ENCODE peak calls at places on chromosomes 12 and 14, in four cellular contexts. One of them, this sample, is unnamed.

GRCh38 chr12:130872179-130873096 is 572 bp downstream of the RAN start:
- DNase-seq in AG04450: no peak
- DNase-seq in RWPE1: peak; percentile 20
- DNase-seq in astrocyte of the spinal cord: peak; percentile 13
- DNase-seq in this sample: peak; percentile 28

GRCh38 chr14:75372260-75372659 is 55.6 kb upstream of the JDP2 start:
- DNase-seq in AG04450: no peak
- DNase-seq in RWPE1: no peak
- DNase-seq in astrocyte of the spinal cord: no peak
- DNase-seq in this sample: no peak

GRCh38 chr14:88547386-88547780 is 7.4 kb downstream of the PTPN21 start:
- DNase-seq in AG04450: no peak
- DNase-seq in RWPE1: no peak
- DNase-seq in astrocyte of the spinal cord: no peak
- DNase-seq in this sample: no peak

GRCh38 chr12:11639463-11639862 is 10.0 kb upstream of the ETV6 start:
- DNase-seq in AG04450: no peak
- DNase-seq in RWPE1: no peak
- DNase-seq in astrocyte of the spinal cord: no peak
- DNase-seq in this sample: no peak

GRCh38 chr12:52522346-52523011 is 2.3 kb upstream of the KRT5 start:
- DNase-seq in AG04450: no peak
- DNase-seq in RWPE1: peak; percentile 63
- DNase-seq in astrocyte of the spinal cord: no peak
- DNase-seq in this sample: peak; percentile 32

GRCh38 chr12:59084758-59085383 is 164.6 kb upstream of the LRIG3 start:
- DNase-seq in AG04450: peak; percentile 36
- DNase-seq in RWPE1: no peak
- DNase-seq in astrocyte of the spinal cord: peak; percentile 93
- DNase-seq in this sample: peak; percentile 22

GRCh38 chr14:51566831-51567582 is 84.7 kb upstream of the FRMD6 start:
- DNase-seq in AG04450: no peak
- DNase-seq in RWPE1: no peak
- DNase-seq in astrocyte of the spinal cord: no peak
- DNase-seq in this sample: no peak

GRCh38 chr12:62693291-62694040 is 226.8 kb downstream of the MON2 start:
- DNase-seq in AG04450: no peak
- DNase-seq in RWPE1: no peak
- DNase-seq in astrocyte of the spinal cord: no peak
- DNase-seq in this sample: peak; percentile 45

GRCh38 chr12:2324375-2324774 is 271.6 kb downstream of the CACNA1C start:
- DNase-seq in AG04450: no peak
- DNase-seq in RWPE1: no peak
- DNase-seq in astrocyte of the spinal cord: no peak
- DNase-seq in this sample: no peak

GRCh38 chr12:109443794-109444193 is 33.3 kb downstream of the KCTD10 start:
- DNase-seq in AG04450: no peak
- DNase-seq in RWPE1: no peak
- DNase-seq in astrocyte of the spinal cord: no peak
- DNase-seq in this sample: no peak

GRCh38 chr12:127191124-127191523 is 1075.8 kb upstream of the TMEM132C start:
- DNase-seq in AG04450: peak; percentile 29
- DNase-seq in RWPE1: peak; percentile 40
- DNase-seq in astrocyte of the spinal cord: peak; percentile 44
- DNase-seq in this sample: peak; percentile 11

GRCh38 chr14:90721619-90722305 is 94.5 kb downstream of the TTC7B start:
- DNase-seq in AG04450: no peak
- DNase-seq in RWPE1: peak; percentile 25
- DNase-seq in astrocyte of the spinal cord: peak; percentile 45
- DNase-seq in this sample: no peak

GRCh38 chr12:30531731-30532678 is 163.7 kb downstream of the IPO8 start:
- DNase-seq in AG04450: no peak
- DNase-seq in RWPE1: no peak
- DNase-seq in astrocyte of the spinal cord: no peak
- DNase-seq in this sample: no peak

GRCh38 chr12:8145754-8146415 is 10.9 kb upstream of the ZNF705A start:
- DNase-seq in AG04450: peak; percentile 37
- DNase-seq in RWPE1: no peak
- DNase-seq in astrocyte of the spinal cord: peak; percentile 95
- DNase-seq in this sample: peak; percentile 93

GRCh38 chr12:22971771-22972191 is 346.8 kb downstream of the ETNK1 start:
- DNase-seq in AG04450: no peak
- DNase-seq in RWPE1: no peak
- DNase-seq in astrocyte of the spinal cord: no peak
- DNase-seq in this sample: peak; percentile 26

GRCh38 chr12:46177020-46177419 is 91.8 kb downstream of the SLC38A1 start:
- DNase-seq in AG04450: no peak
- DNase-seq in RWPE1: no peak
- DNase-seq in astrocyte of the spinal cord: no peak
- DNase-seq in this sample: no peak

GRCh38 chr12:81797100-81797499 is 38.0 kb upstream of the PPFIA2 start:
- DNase-seq in AG04450: no peak
- DNase-seq in RWPE1: peak; percentile 7
- DNase-seq in astrocyte of the spinal cord: peak; percentile 25
- DNase-seq in this sample: peak; percentile 39

GRCh38 chr12:48979602-48980388 is 1.7 kb downstream of the WNT1 start:
- DNase-seq in AG04450: no peak
- DNase-seq in RWPE1: no peak
- DNase-seq in astrocyte of the spinal cord: no peak
- DNase-seq in this sample: no peak

GRCh38 chr12:99436584-99436983 is 211.0 kb upstream of the GARIN6 start:
- DNase-seq in AG04450: no peak
- DNase-seq in RWPE1: no peak
- DNase-seq in astrocyte of the spinal cord: no peak
- DNase-seq in this sample: no peak

GRCh38 chr12:91994208-91994797 is 151.3 kb downstream of the BTG1 start:
- DNase-seq in AG04450: no peak
- DNase-seq in RWPE1: no peak
- DNase-seq in astrocyte of the spinal cord: no peak
- DNase-seq in this sample: no peak

GRCh38 chr12:122166422-122167327 is 7.3 kb downstream of the IL31 start:
- DNase-seq in AG04450: no peak
- DNase-seq in RWPE1: no peak
- DNase-seq in astrocyte of the spinal cord: no peak
- DNase-seq in this sample: no peak

GRCh38 chr14:23057757-23058653 is 685 bp upstream of the CDH24 start:
- DNase-seq in AG04450: peak; percentile 45
- DNase-seq in RWPE1: peak; percentile 84
- DNase-seq in astrocyte of the spinal cord: peak; percentile 82
- DNase-seq in this sample: peak; percentile 87

GRCh38 chr12:53093777-53094393 is 3.6 kb upstream of the IGFBP6 start:
- DNase-seq in AG04450: no peak
- DNase-seq in RWPE1: no peak
- DNase-seq in astrocyte of the spinal cord: no peak
- DNase-seq in this sample: no peak

DNA sequence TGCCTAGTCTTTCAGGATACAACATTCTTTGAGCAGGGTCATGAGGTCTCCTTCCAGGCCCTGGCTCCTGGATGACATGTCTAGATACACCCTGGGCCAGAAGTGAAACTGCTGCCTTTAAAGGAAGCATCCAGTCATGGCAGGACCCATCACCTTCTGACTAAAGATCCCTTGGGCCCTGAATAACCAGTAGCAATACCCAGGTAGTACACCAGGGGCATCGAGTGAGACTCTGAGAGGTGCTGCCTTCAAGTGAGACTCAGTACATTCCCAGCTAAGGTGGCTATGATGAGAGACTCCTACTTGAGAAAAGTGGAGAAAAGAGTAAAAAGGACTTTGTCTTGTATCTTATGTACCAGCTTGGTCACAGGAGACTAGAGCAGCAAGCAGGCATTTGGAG is 23.5 kb downstream of the OR6C68 start:
- DNase-seq in AG04450: no peak
- DNase-seq in RWPE1: no peak
- DNase-seq in astrocyte of the spinal cord: no peak
- DNase-seq in this sample: no peak
- TF ChIP-seq CTCF in AG04450: no peak
- TF ChIP-seq CTCF in RWPE1: no peak
- TF ChIP-seq CTCF in astrocyte of the spinal cord: no peak
- TF ChIP-seq CTCF in this sample: no peak

GRCh38 chr12:31959701-31960391 is 631 bp downstream of the RESF1 start:
- DNase-seq in AG04450: peak; percentile 11
- DNase-seq in RWPE1: peak; percentile 52
- DNase-seq in astrocyte of the spinal cord: peak; percentile 78
- DNase-seq in this sample: peak; percentile 74
- TF ChIP-seq CTCF in AG04450: peak; percentile 18
- TF ChIP-seq CTCF in RWPE1: peak; percentile 24
- TF ChIP-seq CTCF in astrocyte of the spinal cord: no peak
- TF ChIP-seq CTCF in this sample: peak; percentile 6

GRCh38 chr14:73775339-73776193 is 61.4 kb upstream of the PNMA1 start:
- DNase-seq in AG04450: no peak
- DNase-seq in RWPE1: no peak
- DNase-seq in astrocyte of the spinal cord: no peak
- DNase-seq in this sample: no peak

GRCh38 chr14:73773441-73774243 is 59.5 kb upstream of the PNMA1 start:
- DNase-seq in AG04450: no peak
- DNase-seq in RWPE1: no peak
- DNase-seq in astrocyte of the spinal cord: no peak
- DNase-seq in this sample: no peak

GRCh38 chr14:73776194-73776537 is 62.0 kb upstream of the PNMA1 start:
- DNase-seq in AG04450: no peak
- DNase-seq in RWPE1: no peak
- DNase-seq in astrocyte of the spinal cord: no peak
- DNase-seq in this sample: no peak

GRCh38 chr14:73774671-73775070 is 60.5 kb upstream of the PNMA1 start:
- DNase-seq in AG04450: no peak
- DNase-seq in RWPE1: no peak
- DNase-seq in astrocyte of the spinal cord: no peak
- DNase-seq in this sample: no peak

GRCh38 chr14:73774244-73774575 is 60.0 kb upstream of the PNMA1 start:
- DNase-seq in AG04450: no peak
- DNase-seq in RWPE1: no peak
- DNase-seq in astrocyte of the spinal cord: no peak
- DNase-seq in this sample: no peak
- TF ChIP-seq CTCF in AG04450: no peak
- TF ChIP-seq CTCF in RWPE1: no peak
- TF ChIP-seq CTCF in astrocyte of the spinal cord: no peak
- TF ChIP-seq CTCF in this sample: no peak

GRCh38 chr12:115791331-115791730 is 486.2 kb downstream of the MED13L start:
- DNase-seq in AG04450: no peak
- DNase-seq in RWPE1: no peak
- DNase-seq in astrocyte of the spinal cord: no peak
- DNase-seq in this sample: no peak
- TF ChIP-seq CTCF in AG04450: no peak
- TF ChIP-seq CTCF in RWPE1: no peak
- TF ChIP-seq CTCF in astrocyte of the spinal cord: no peak
- TF ChIP-seq CTCF in this sample: no peak

GRCh38 chr12:67919406-67919805 is 69.8 kb upstream of the IFNG-AS1 start:
- DNase-seq in AG04450: no peak
- DNase-seq in RWPE1: peak; percentile 67
- DNase-seq in astrocyte of the spinal cord: peak; percentile 29
- DNase-seq in this sample: no peak
- TF ChIP-seq CTCF in AG04450: no peak
- TF ChIP-seq CTCF in RWPE1: no peak
- TF ChIP-seq CTCF in astrocyte of the spinal cord: no peak
- TF ChIP-seq CTCF in this sample: no peak

DNA sequence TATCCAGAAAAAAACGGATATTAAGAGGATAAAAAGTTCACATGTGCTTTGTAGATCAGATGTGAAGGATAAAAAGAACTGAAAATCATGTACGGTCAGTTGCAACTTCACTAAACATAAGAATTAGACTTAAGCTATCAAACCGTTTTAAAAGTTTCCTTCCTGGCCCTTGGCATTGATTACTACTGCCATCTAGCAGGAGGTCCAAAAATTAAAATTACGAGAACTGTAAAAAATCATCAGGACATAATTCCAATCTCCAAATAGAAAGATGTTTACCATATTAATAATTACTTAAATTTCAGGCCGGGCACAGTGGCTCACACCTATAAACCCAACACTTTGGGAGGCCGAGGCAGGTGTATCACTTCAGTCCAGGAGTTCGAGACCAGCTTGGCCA is 7.9 kb downstream of the WDR89 start:
- DNase-seq in AG04450: no peak
- DNase-seq in RWPE1: no peak
- DNase-seq in astrocyte of the spinal cord: no peak
- DNase-seq in this sample: no peak
- TF ChIP-seq CTCF in AG04450: peak; percentile 17
- TF ChIP-seq CTCF in RWPE1: no peak
- TF ChIP-seq CTCF in astrocyte of the spinal cord: peak; percentile 12
- TF ChIP-seq CTCF in this sample: peak; percentile 5

GRCh38 chr14:64745511-64746041 is 41.4 kb downstream of the PLEKHG3 start:
- DNase-seq in AG04450: no peak
- DNase-seq in RWPE1: no peak
- DNase-seq in astrocyte of the spinal cord: peak; percentile 32
- DNase-seq in this sample: peak; percentile 8
- TF ChIP-seq CTCF in AG04450: peak; percentile 37
- TF ChIP-seq CTCF in RWPE1: no peak
- TF ChIP-seq CTCF in astrocyte of the spinal cord: peak; percentile 28
- TF ChIP-seq CTCF in this sample: no peak

GRCh38 chr14:61607570-61608244 is 87.6 kb upstream of the HIF1A start:
- DNase-seq in AG04450: no peak
- DNase-seq in RWPE1: no peak
- DNase-seq in astrocyte of the spinal cord: no peak
- DNase-seq in this sample: no peak
- TF ChIP-seq CTCF in AG04450: no peak
- TF ChIP-seq CTCF in RWPE1: no peak
- TF ChIP-seq CTCF in astrocyte of the spinal cord: no peak
- TF ChIP-seq CTCF in this sample: peak; percentile 10

This sample was measured in cardiac fibroblast.